ENCODE peak calls at places on chromosomes 2 and 18, in six cellular contexts. One of them, this sample, is unnamed.

GRCh38 chr2:160305081-160305750 is 105.1 kb upstream of the ITGB6 start:
- DNase-seq in neural progenitor cell: no peak
- DNase-seq in HCT116: no peak
- DNase-seq in MM.1S: no peak
- DNase-seq in SK-N-SH: no peak
- DNase-seq in PC-3: no peak
- DNase-seq in this sample: peak; percentile 88

GRCh38 chr2:73341039-73341438 is 44.6 kb upstream of the ALMS1 start:
- DNase-seq in neural progenitor cell: no peak
- DNase-seq in HCT116: no peak
- DNase-seq in MM.1S: no peak
- DNase-seq in SK-N-SH: no peak
- DNase-seq in PC-3: no peak
- DNase-seq in this sample: no peak

GRCh38 chr2:237190958-237191692 is 105.4 kb downstream of the COPS8 start:
- DNase-seq in neural progenitor cell: no peak
- DNase-seq in HCT116: no peak
- DNase-seq in MM.1S: no peak
- DNase-seq in SK-N-SH: no peak
- DNase-seq in PC-3: no peak
- DNase-seq in this sample: no peak

GRCh38 chr2:176758426-176758825 is 454.2 kb upstream of the HNRNPA3 start:
- DNase-seq in neural progenitor cell: no peak
- DNase-seq in HCT116: no peak
- DNase-seq in MM.1S: no peak
- DNase-seq in SK-N-SH: no peak
- DNase-seq in PC-3: no peak
- DNase-seq in this sample: no peak

GRCh38 chr18:62128157-62128556 is 58.7 kb downstream of the PIGN start:
- DNase-seq in neural progenitor cell: no peak
- DNase-seq in HCT116: no peak
- DNase-seq in MM.1S: no peak
- DNase-seq in SK-N-SH: no peak
- DNase-seq in PC-3: peak; percentile 70
- DNase-seq in this sample: peak; percentile 36

GRCh38 chr2:30261695-30262211 is 30.4 kb downstream of the LBH start:
- DNase-seq in neural progenitor cell: no peak
- DNase-seq in HCT116: no peak
- DNase-seq in MM.1S: no peak
- DNase-seq in SK-N-SH: no peak
- DNase-seq in PC-3: no peak
- DNase-seq in this sample: no peak

GRCh38 chr2:210623506-210623905 is 67.1 kb downstream of the CPS1 start:
- DNase-seq in neural progenitor cell: no peak
- DNase-seq in HCT116: no peak
- DNase-seq in MM.1S: no peak
- DNase-seq in SK-N-SH: no peak
- DNase-seq in PC-3: no peak
- DNase-seq in this sample: no peak

GRCh38 chr2:26034597-26035067 is 748 bp downstream of the RAB10 start:
- DNase-seq in neural progenitor cell: peak; percentile 36
- DNase-seq in HCT116: no peak
- DNase-seq in MM.1S: no peak
- DNase-seq in SK-N-SH: peak; percentile 50
- DNase-seq in PC-3: peak; percentile 25
- DNase-seq in this sample: peak; percentile 44

GRCh38 chr2:235647264-235647663 is 153.4 kb downstream of the AGAP1 start:
- DNase-seq in neural progenitor cell: no peak
- DNase-seq in HCT116: no peak
- DNase-seq in MM.1S: no peak
- DNase-seq in SK-N-SH: no peak
- DNase-seq in PC-3: no peak
- DNase-seq in this sample: no peak

GRCh38 chr2:165274698-165275097 is 35.5 kb downstream of the SCN2A start:
- DNase-seq in neural progenitor cell: no peak
- DNase-seq in HCT116: no peak
- DNase-seq in MM.1S: peak; percentile 82
- DNase-seq in SK-N-SH: no peak
- DNase-seq in PC-3: no peak
- DNase-seq in this sample: peak; percentile 55
- TF ChIP-seq EZH2phosphoT487 in neural progenitor cell: no peak
- TF ChIP-seq EZH2phosphoT487 in HCT116: no peak
- TF ChIP-seq EZH2phosphoT487 in MM.1S: no peak
- TF ChIP-seq EZH2phosphoT487 in SK-N-SH: no peak
- TF ChIP-seq EZH2phosphoT487 in PC-3: no peak
- TF ChIP-seq EZH2phosphoT487 in this sample: no peak

GRCh38 chr18:14976736-14977430 is 228.9 kb downstream of the ANKRD30B start:
- DNase-seq in neural progenitor cell: no peak
- DNase-seq in HCT116: no peak
- DNase-seq in MM.1S: no peak
- DNase-seq in SK-N-SH: no peak
- DNase-seq in PC-3: peak; percentile 82
- DNase-seq in this sample: peak; percentile 38
- H2AFZ ChIP-seq in neural progenitor cell: no peak overlapping the region
- H2AFZ ChIP-seq in HCT116: no peak overlapping the region
- H2AFZ ChIP-seq in MM.1S: no peak overlapping the region
- H2AFZ ChIP-seq in SK-N-SH: peak overlapping the region; percentile 67
- H2AFZ ChIP-seq in PC-3: no peak overlapping the region
- H2AFZ ChIP-seq in this sample: no peak overlapping the region

DNA sequence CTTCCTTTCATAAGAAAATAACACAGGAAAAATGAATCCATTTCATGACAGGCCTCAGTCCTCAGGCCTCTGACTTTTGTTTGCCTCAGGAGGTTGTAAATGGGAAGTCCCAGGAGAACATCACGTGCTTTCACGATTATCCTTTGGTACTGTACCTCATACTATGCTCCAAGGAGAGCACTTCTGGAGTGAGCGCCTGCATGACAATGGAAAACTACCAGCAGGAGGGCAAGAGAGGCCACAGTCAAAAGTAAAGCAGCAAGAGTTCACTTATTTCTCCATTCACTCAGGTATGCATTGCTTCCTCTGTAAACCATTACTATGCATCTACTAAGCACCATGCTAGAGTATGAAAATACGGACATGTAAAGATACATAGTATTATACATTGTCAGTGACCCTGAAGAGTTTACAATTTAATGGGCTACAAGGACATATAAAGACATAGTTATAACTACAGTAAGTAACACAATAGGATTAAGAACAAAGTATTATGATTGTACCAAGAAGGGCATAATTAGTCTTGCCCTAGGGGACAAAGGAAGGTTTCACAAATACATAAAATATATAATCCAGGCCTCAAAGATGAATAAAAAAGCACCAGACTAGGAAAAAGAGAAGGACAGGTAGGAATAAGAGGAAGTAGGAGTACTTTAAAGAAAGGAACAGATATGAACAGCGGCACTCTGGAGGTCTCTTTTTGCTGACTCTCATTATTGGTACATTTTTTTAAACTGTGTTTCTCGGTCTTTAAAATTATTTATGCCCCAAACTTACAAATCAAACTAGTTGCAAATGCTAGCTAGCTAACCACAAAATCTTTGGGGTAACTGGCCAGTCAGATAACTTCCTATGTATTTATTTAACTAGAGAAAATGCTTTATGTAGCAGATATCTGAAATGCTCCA is 806.7 kb downstream of the NRXN1 start:
- DNase-seq in neural progenitor cell: no peak
- DNase-seq in HCT116: no peak
- DNase-seq in MM.1S: no peak
- DNase-seq in SK-N-SH: no peak
- DNase-seq in PC-3: no peak
- DNase-seq in this sample: no peak
- H3K9ac ChIP-seq in neural progenitor cell: no peak overlapping the region
- H3K9ac ChIP-seq in HCT116: no peak overlapping the region
- H3K9ac ChIP-seq in MM.1S: no peak overlapping the region
- H3K9ac ChIP-seq in SK-N-SH: no peak overlapping the region
- H3K9ac ChIP-seq in PC-3: no peak overlapping the region
- H3K9ac ChIP-seq in this sample: no peak overlapping the region

GRCh38 chr2:239824866-239825704 is 200.1 kb downstream of the NDUFA10 start:
- DNase-seq in neural progenitor cell: no peak
- DNase-seq in HCT116: no peak
- DNase-seq in MM.1S: no peak
- DNase-seq in SK-N-SH: peak; percentile 2
- DNase-seq in PC-3: no peak
- DNase-seq in this sample: no peak
- TF ChIP-seq EZH2phosphoT487 in neural progenitor cell: no peak
- TF ChIP-seq EZH2phosphoT487 in HCT116: no peak
- TF ChIP-seq EZH2phosphoT487 in MM.1S: no peak
- TF ChIP-seq EZH2phosphoT487 in SK-N-SH: no peak
- TF ChIP-seq EZH2phosphoT487 in PC-3: no peak
- TF ChIP-seq EZH2phosphoT487 in this sample: no peak

GRCh38 chr2:157662401-157662800 is 33.7 kb upstream of the ACVR1C start:
- DNase-seq in neural progenitor cell: no peak
- DNase-seq in HCT116: no peak
- DNase-seq in MM.1S: no peak
- DNase-seq in SK-N-SH: no peak
- DNase-seq in PC-3: peak; percentile 88
- DNase-seq in this sample: no peak
- H2AFZ ChIP-seq in neural progenitor cell: no peak overlapping the region
- H2AFZ ChIP-seq in HCT116: no peak overlapping the region
- H2AFZ ChIP-seq in MM.1S: no peak overlapping the region
- H2AFZ ChIP-seq in SK-N-SH: no peak overlapping the region
- H2AFZ ChIP-seq in PC-3: no peak overlapping the region
- H2AFZ ChIP-seq in this sample: no peak overlapping the region

GRCh38 chr2:1788478-1788959 is 44.2 kb upstream of the PXDN start:
- DNase-seq in neural progenitor cell: no peak
- DNase-seq in HCT116: no peak
- DNase-seq in MM.1S: no peak
- DNase-seq in SK-N-SH: no peak
- DNase-seq in PC-3: no peak
- DNase-seq in this sample: no peak

GRCh38 chr2:1790473-1790872 is 46.2 kb upstream of the PXDN start:
- DNase-seq in neural progenitor cell: no peak
- DNase-seq in HCT116: no peak
- DNase-seq in MM.1S: no peak
- DNase-seq in SK-N-SH: no peak
- DNase-seq in PC-3: no peak
- DNase-seq in this sample: no peak

GRCh38 chr2:1790996-1791395 is 46.7 kb upstream of the PXDN start:
- DNase-seq in neural progenitor cell: no peak
- DNase-seq in HCT116: no peak
- DNase-seq in MM.1S: no peak
- DNase-seq in SK-N-SH: no peak
- DNase-seq in PC-3: no peak
- DNase-seq in this sample: no peak

GRCh38 chr2:1787799-1788477 is 43.6 kb upstream of the PXDN start:
- DNase-seq in neural progenitor cell: no peak
- DNase-seq in HCT116: no peak
- DNase-seq in MM.1S: no peak
- DNase-seq in SK-N-SH: no peak
- DNase-seq in PC-3: no peak
- DNase-seq in this sample: no peak

GRCh38 chr2:1789610-1790009 is 45.3 kb upstream of the PXDN start:
- DNase-seq in neural progenitor cell: no peak
- DNase-seq in HCT116: no peak
- DNase-seq in MM.1S: no peak
- DNase-seq in SK-N-SH: no peak
- DNase-seq in PC-3: no peak
- DNase-seq in this sample: no peak
- H3K9ac ChIP-seq in neural progenitor cell: no peak overlapping the region
- H3K9ac ChIP-seq in HCT116: no peak overlapping the region
- H3K9ac ChIP-seq in MM.1S: no peak overlapping the region
- H3K9ac ChIP-seq in SK-N-SH: no peak overlapping the region
- H3K9ac ChIP-seq in PC-3: no peak overlapping the region
- H3K9ac ChIP-seq in this sample: no peak overlapping the region

GRCh38 chr18:10726198-10727068 is 200.6 kb downstream of the NAPG start:
- DNase-seq in neural progenitor cell: no peak
- DNase-seq in HCT116: no peak
- DNase-seq in MM.1S: no peak
- DNase-seq in SK-N-SH: no peak
- DNase-seq in PC-3: no peak
- DNase-seq in this sample: no peak
- TF ChIP-seq EZH2phosphoT487 in neural progenitor cell: no peak
- TF ChIP-seq EZH2phosphoT487 in HCT116: no peak
- TF ChIP-seq EZH2phosphoT487 in MM.1S: no peak
- TF ChIP-seq EZH2phosphoT487 in SK-N-SH: no peak
- TF ChIP-seq EZH2phosphoT487 in PC-3: no peak
- TF ChIP-seq EZH2phosphoT487 in this sample: no peak

GRCh38 chr2:130728549-130729310 is at the start of gene GPR148:
- DNase-seq in neural progenitor cell: no peak
- DNase-seq in HCT116: no peak
- DNase-seq in MM.1S: no peak
- DNase-seq in SK-N-SH: no peak
- DNase-seq in PC-3: no peak
- DNase-seq in this sample: no peak
- H2AFZ ChIP-seq in neural progenitor cell: peak within 1 kb of the TSS; percentile 77
- H2AFZ ChIP-seq in HCT116: no peak within 1 kb of the TSS
- H2AFZ ChIP-seq in MM.1S: peak within 1 kb of the TSS; percentile 57
- H2AFZ ChIP-seq in SK-N-SH: no peak within 1 kb of the TSS
- H2AFZ ChIP-seq in PC-3: peak within 1 kb of the TSS; percentile 94
- H2AFZ ChIP-seq in this sample: peak within 1 kb of the TSS; percentile 93

This sample was measured in GM23248.